ENCODE peak calls at places on chromosomes 6 and 20, in four cellular contexts. S is C1 segment of cervical spinal cord; A is nephron progenitor cell; O is activated effector memory CD4-positive, alpha-beta T cell treated with Interleukin-2 at 50 U/mL for 16 hours. D is an unnamed sample.

GRCh38 chr20:37789408-37789807 is 95.6 kb downstream of the CTNNBL1 start:
- DNase-seq in A (no peak), S (no peak), O (no peak), D (no peak)

GRCh38 chr6:87421576-87421975 is 13.8 kb downstream of the CFAP206 start:
- DNase-seq in S (no peak), O (no peak), A (no peak), D (no peak)

GRCh38 chr6:42281016-42281533 is 63.4 kb upstream of the MRPS10 start:
- DNase-seq in S (no peak), O (no peak), A (no peak), D (no peak)

GRCh38 chr20:24781061-24781980 is 167.7 kb upstream of the CST7 start:
- DNase-seq in S (peak; percentile 42), O (no peak), A (peak; percentile 23), D (no peak)

GRCh38 chr20:52622086-52622485 is 350.1 kb upstream of the TSHZ2 start:
- DNase-seq in S (no peak), A (no peak), O (no peak), D (no peak)

GRCh38 chr6:26249959-26250805 is 114.8 kb upstream of the BTN3A2 start:
- DNase-seq in O (peak; percentile 69), S (peak; percentile 42), A (peak; percentile 53), D (peak; percentile 68)

GRCh38 chr6:40543776-40544175 is 43.4 kb downstream of the LRFN2 start:
- DNase-seq in S (no peak), A (no peak), O (no peak), D (no peak)

GRCh38 chr20:25355191-25355590 is 35.4 kb downstream of the ABHD12 start:
- DNase-seq in S (no peak), A (no peak), O (no peak), D (no peak)

GRCh38 chr6:51959744-51960383 is 127.5 kb downstream of the PKHD1 start:
- DNase-seq in S (peak; percentile 3), O (no peak), A (peak; percentile 83), D (peak; percentile 5)

GRCh38 chr6:28655164-28655563 is 129.5 kb downstream of the GPX5 start:
- DNase-seq in O (no peak), S (no peak), A (no peak), D (no peak)

GRCh38 chr20:19806806-19807691 is 49.0 kb downstream of the RIN2 start:
- DNase-seq in A (no peak), O (no peak), S (no peak), D (no peak)

GRCh38 chr6:15264902-15265761 is 19.3 kb downstream of the JARID2 start:
- DNase-seq in O (no peak), S (peak; percentile 82), A (peak; percentile 20), D (no peak)

GRCh38 chr6:28648035-28648877 is 122.6 kb downstream of the GPX5 start:
- DNase-seq in S (peak; percentile 26), A (peak; percentile 77), O (no peak), D (peak; percentile 28)

GRCh38 chr20:32979201-32979998 is 24.8 kb downstream of the SUN5 start:
- DNase-seq in S (peak; percentile 31), A (no peak), O (no peak), D (no peak)

GRCh38 chr20:11172881-11173280 is 499.1 kb upstream of the JAG1 start:
- DNase-seq in S (no peak), A (no peak), O (no peak), D (no peak)

GRCh38 chr6:44263357-44264100 is 1.8 kb downstream of the NFKBIE start:
- DNase-seq in O (no peak), A (peak; percentile 42), S (no peak), D (no peak)

GRCh38 chr6:88916615-88917198 is 46.7 kb downstream of the RNGTT start:
- DNase-seq in A (no peak), S (no peak), O (no peak), D (no peak)

GRCh38 chr6:152273002-152273401 is 364.2 kb downstream of the SYNE1 start:
- DNase-seq in O (no peak), A (no peak), S (no peak), D (no peak)

GRCh38 chr6:139942333-139942732 is 567.9 kb upstream of the CITED2 start:
- DNase-seq in S (no peak), O (no peak), A (no peak), D (no peak)

GRCh38 chr6:79230149-79230548 is 4.3 kb downstream of the HMGN3 start:
- DNase-seq in S (no peak), A (no peak), O (no peak), D (no peak)

D was measured in activated T-helper 1 cell treated with anti-CD3 and anti-CD28 coated beads, Interleukin-12 subunit alpha, Interleukin-12 subunit beta, Interleukin-2, Interleukin-4 antibody, amounts not matched to agents 30 ng/mL and 10 ng/mL and 1 ng/mL, durations not matched to agents 14 hours and 24 hours and 36 hours.